ENCODE peak calls at places on chromosomes 12 and 14, in five cellular contexts. O is activated CD4-positive, alpha-beta memory T cell treated with anti-CD3 and anti-CD28 coated beads for 36 hours; D is bronchial epithelial cell; C is Right ventricle myocardium superior; R is EH. K is an unnamed sample.

GRCh38 chr12:126093911-126094310 is 1028.7 kb downstream of the AACS start:
- DNase-seq in O (no peak), D (peak), C (no peak), R (no peak), K (peak)

GRCh38 chr14:89435527-89436273 is 18.7 kb upstream of the FOXN3 start:
- DNase-seq in O (no peak), D (no peak), C (no peak), R (peak), K (no peak)

GRCh38 chr12:65741662-65742480 is 82.4 kb upstream of the HMGA2 start:
- DNase-seq in O (no peak), D (peak), C (no peak), R (peak), K (peak)

GRCh38 chr14:93686313-93686712 is 102.0 kb downstream of the PRIMA1 start:
- DNase-seq in O (no peak), D (peak), C (no peak), R (no peak), K (no peak)

GRCh38 chr12:115638753-115639666 is 638.5 kb downstream of the MED13L start:
- DNase-seq in O (no peak), D (no peak), C (no peak), R (no peak), K (no peak)

GRCh38 chr14:34781242-34781641 is 66.8 kb upstream of the CFL2 start:
- DNase-seq in O (peak), D (peak), C (no peak), R (peak), K (no peak)

GRCh38 chr12:6338955-6339761 is 2.7 kb downstream of the TNFRSF1A start:
- DNase-seq in O (no peak), D (no peak), C (peak), R (no peak), K (no peak)

GRCh38 chr14:74653386-74654138 is 41.5 kb upstream of the LTBP2 start:
- DNase-seq in O (no peak), D (no peak), C (no peak), R (peak), K (no peak)

GRCh38 chr14:90850487-90850886 is 34.3 kb upstream of the TTC7B start:
- DNase-seq in O (no peak), D (peak), C (no peak), R (peak), K (no peak)

GRCh38 chr14:61575751-61576150 is 119.6 kb upstream of the HIF1A start:
- DNase-seq in O (no peak), D (no peak), C (no peak), R (peak), K (no peak)

GRCh38 chr12:19779393-19780056 is 340.2 kb downstream of the AEBP2 start:
- DNase-seq in O (no peak), D (no peak), C (peak), R (peak), K (no peak)

GRCh38 chr12:30461011-30461670 is 234.5 kb downstream of the IPO8 start:
- DNase-seq in O (no peak), D (no peak), C (no peak), R (no peak), K (no peak)

GRCh38 chr14:68932219-68932618 is 46.9 kb downstream of the ACTN1 start:
- DNase-seq in O (no peak), D (no peak), C (no peak), R (peak), K (no peak)

GRCh38 chr12:752673-753400 is 458 bp downstream of the WNK1 start:
- DNase-seq in O (peak), D (no peak), C (peak), R (peak), K (peak)

GRCh38 chr14:78074546-78074945 is 95.6 kb upstream of the NRXN3 start:
- DNase-seq in O (no peak), D (no peak), C (peak), R (no peak), K (no peak)

GRCh38 chr14:49249022-49249421 is 337.2 kb downstream of the RPS29 start:
- DNase-seq in O (no peak), D (peak), C (no peak), R (peak), K (no peak)

GRCh38 chr12:38904932-38905479 is 385 bp downstream of the CPNE8 start:
- DNase-seq in O (peak), D (peak), C (peak), R (peak), K (peak)

GRCh38 chr12:84572186-84572585 is 340.4 kb downstream of the SLC6A15 start:
- DNase-seq in O (no peak), D (peak), C (no peak), R (no peak), K (no peak)

GRCh38 chr12:64691227-64691792 is 67.9 kb downstream of the GNS start:
- DNase-seq in O (no peak), D (no peak), C (no peak), R (no peak), K (no peak)

GRCh38 chr12:69196302-69197288 is 42.8 kb upstream of the CPSF6 start:
- DNase-seq in O (no peak), D (peak), C (no peak), R (peak), K (no peak)

GRCh38 chr14:69355155-69355954 is 42.7 kb downstream of the ERH start:
- DNase-seq in O (no peak), D (no peak), C (no peak), R (no peak), K (no peak)

GRCh38 chr14:99427632-99428315 is 52.9 kb downstream of the SETD3 start:
- DNase-seq in O (no peak), D (no peak), C (no peak), R (peak), K (no peak)

GRCh38 chr14:33062476-33062875 is 123.8 kb downstream of the NPAS3 start:
- DNase-seq in O (no peak), D (no peak), C (no peak), R (no peak), K (no peak)

GRCh38 chr14:30799933-30800332 is 74.4 kb upstream of the COCH start:
- DNase-seq in O (no peak), D (no peak), C (no peak), R (no peak), K (no peak)

GRCh38 chr12:68932701-68933563 is at the start of gene CPM:
- DNase-seq in O (peak), D (peak), C (peak), R (peak), K (peak)

GRCh38 chr12:9798008-9798619 is 29.2 kb upstream of the KLRF1 start:
- DNase-seq in O (peak), D (peak), C (no peak), R (peak), K (no peak)

GRCh38 chr14:21852061-21852664 is 178.5 kb upstream of the OR4E1 start:
- DNase-seq in O (peak), D (peak), C (no peak), R (no peak), K (peak)

GRCh38 chr14:95683793-95684192 is 2.4 kb upstream of the TCL1B start:
- DNase-seq in O (peak), D (no peak), C (no peak), R (peak), K (no peak)

GRCh38 chr14:100621806-100622205 is 34.6 kb upstream of the BEGAIN start:
- DNase-seq in O (no peak), D (no peak), C (peak), R (no peak), K (no peak)

GRCh38 chr12:4148418-4149056 is 125.0 kb upstream of the CCND2 start:
- DNase-seq in O (peak), D (no peak), C (peak), R (no peak), K (no peak)

GRCh38 chr14:56992332-56992820 is 182.1 kb upstream of the OTX2 start:
- DNase-seq in O (no peak), D (no peak), C (no peak), R (no peak), K (no peak)

GRCh38 chr12:48969847-48970701 is 1.5 kb downstream of the WNT10B start:
- DNase-seq in O (peak), D (no peak), C (no peak), R (no peak), K (no peak)

GRCh38 chr14:91282954-91283645 is 38.6 kb upstream of the GPR68 start:
- DNase-seq in O (no peak), D (no peak), C (no peak), R (peak), K (no peak)

GRCh38 chr14:59308706-59309105 is 120.2 kb downstream of the DAAM1 start:
- DNase-seq in O (no peak), D (no peak), C (no peak), R (peak), K (no peak)

K was measured in neural crest cell.